ENCODE peak calls at places on chromosomes 3 and 15, in six cellular contexts. One of them, this sample, is unnamed.

GRCh38 chr3:4504340-4505261 is 11.5 kb downstream of the ITPR1 start:
- DNase-seq in H9: no peak
- DNase-seq in H1: no peak
- DNase-seq in mesenchymal stem cell: peak; percentile 28
- DNase-seq in IMR-90: no peak
- DNase-seq in neuronal stem cell: no peak
- DNase-seq in this sample: no peak

GRCh38 chr15:76905855-76906254 is 715 bp upstream of the SCAPER start:
- DNase-seq in H9: no peak
- DNase-seq in H1: no peak
- DNase-seq in mesenchymal stem cell: no peak
- DNase-seq in IMR-90: no peak
- DNase-seq in neuronal stem cell: no peak
- DNase-seq in this sample: no peak

GRCh38 chr3:8519774-8520448 is 18.3 kb downstream of the LMCD1 start:
- DNase-seq in H9: no peak
- DNase-seq in H1: no peak
- DNase-seq in mesenchymal stem cell: no peak
- DNase-seq in IMR-90: no peak
- DNase-seq in neuronal stem cell: no peak
- DNase-seq in this sample: no peak

GRCh38 chr3:109071349-109072142 is 46.4 kb downstream of the MORC1 start:
- DNase-seq in H9: no peak
- DNase-seq in H1: no peak
- DNase-seq in mesenchymal stem cell: no peak
- DNase-seq in IMR-90: no peak
- DNase-seq in neuronal stem cell: no peak
- DNase-seq in this sample: no peak

GRCh38 chr3:143037867-143038266 is 36.5 kb downstream of the U2SURP start:
- DNase-seq in H9: no peak
- DNase-seq in H1: no peak
- DNase-seq in mesenchymal stem cell: no peak
- DNase-seq in IMR-90: no peak
- DNase-seq in neuronal stem cell: no peak
- DNase-seq in this sample: no peak

GRCh38 chr3:55060921-55061555 is 133.2 kb upstream of the LRTM1 start:
- DNase-seq in H9: no peak
- DNase-seq in H1: no peak
- DNase-seq in mesenchymal stem cell: peak; percentile 25
- DNase-seq in IMR-90: peak; percentile 54
- DNase-seq in neuronal stem cell: no peak
- DNase-seq in this sample: peak; percentile 56

GRCh38 chr15:61685971-61686370 is 374.3 kb downstream of the VPS13C start:
- DNase-seq in H9: no peak
- DNase-seq in H1: no peak
- DNase-seq in mesenchymal stem cell: no peak
- DNase-seq in IMR-90: no peak
- DNase-seq in neuronal stem cell: no peak
- DNase-seq in this sample: no peak

GRCh38 chr3:94525039-94525438 is 462.2 kb downstream of the NSUN3 start:
- DNase-seq in H9: peak; percentile 28
- DNase-seq in H1: no peak
- DNase-seq in mesenchymal stem cell: peak; percentile 17
- DNase-seq in IMR-90: peak; percentile 13
- DNase-seq in neuronal stem cell: peak; percentile 12
- DNase-seq in this sample: no peak

GRCh38 chr3:74353039-74353438 is 261.4 kb downstream of the CNTN3 start:
- DNase-seq in H9: peak; percentile 28
- DNase-seq in H1: no peak
- DNase-seq in mesenchymal stem cell: no peak
- DNase-seq in IMR-90: no peak
- DNase-seq in neuronal stem cell: no peak
- DNase-seq in this sample: no peak

GRCh38 chr3:169627789-169628188 is 35.7 kb downstream of the MECOM start:
- DNase-seq in H9: no peak
- DNase-seq in H1: no peak
- DNase-seq in mesenchymal stem cell: no peak
- DNase-seq in IMR-90: no peak
- DNase-seq in neuronal stem cell: no peak
- DNase-seq in this sample: no peak

GRCh38 chr15:82554857-82555256 is 14.6 kb upstream of the RPS17 start:
- DNase-seq in H9: no peak
- DNase-seq in H1: no peak
- DNase-seq in mesenchymal stem cell: no peak
- DNase-seq in IMR-90: no peak
- DNase-seq in neuronal stem cell: no peak
- DNase-seq in this sample: no peak

GRCh38 chr3:184716652-184717607 is 5.1 kb upstream of the MAGEF1 start:
- DNase-seq in H9: peak; percentile 60
- DNase-seq in H1: no peak
- DNase-seq in mesenchymal stem cell: peak; percentile 85
- DNase-seq in IMR-90: peak; percentile 72
- DNase-seq in neuronal stem cell: peak; percentile 80
- DNase-seq in this sample: peak; percentile 29

GRCh38 chr15:80183886-80184285 is 31.1 kb downstream of the FAH start:
- DNase-seq in H9: no peak
- DNase-seq in H1: no peak
- DNase-seq in mesenchymal stem cell: no peak
- DNase-seq in IMR-90: peak; percentile 13
- DNase-seq in neuronal stem cell: no peak
- DNase-seq in this sample: no peak

GRCh38 chr3:143418391-143418790 is 298.8 kb downstream of the CHST2 start:
- DNase-seq in H9: no peak
- DNase-seq in H1: no peak
- DNase-seq in mesenchymal stem cell: no peak
- DNase-seq in IMR-90: no peak
- DNase-seq in neuronal stem cell: no peak
- DNase-seq in this sample: no peak

GRCh38 chr15:60172147-60172546 is 168.0 kb downstream of the FOXB1 start:
- DNase-seq in H9: no peak
- DNase-seq in H1: no peak
- DNase-seq in mesenchymal stem cell: no peak
- DNase-seq in IMR-90: no peak
- DNase-seq in neuronal stem cell: no peak
- DNase-seq in this sample: no peak

GRCh38 chr15:80856809-80857377 is 77.7 kb downstream of the CEMIP start:
- DNase-seq in H9: no peak
- DNase-seq in H1: no peak
- DNase-seq in mesenchymal stem cell: no peak
- DNase-seq in IMR-90: no peak
- DNase-seq in neuronal stem cell: no peak
- DNase-seq in this sample: no peak

GRCh38 chr15:50880221-50880620 is 28.3 kb upstream of the AP4E1 start:
- DNase-seq in H9: no peak
- DNase-seq in H1: no peak
- DNase-seq in mesenchymal stem cell: no peak
- DNase-seq in IMR-90: no peak
- DNase-seq in neuronal stem cell: no peak
- DNase-seq in this sample: no peak

GRCh38 chr3:170868577-170869239 is 1.3 kb downstream of the RPL22L1 start:
- DNase-seq in H9: no peak
- DNase-seq in H1: no peak
- DNase-seq in mesenchymal stem cell: no peak
- DNase-seq in IMR-90: no peak
- DNase-seq in neuronal stem cell: no peak
- DNase-seq in this sample: no peak

GRCh38 chr15:73601449-73602425 is 31.5 kb downstream of the NPTN start:
- DNase-seq in H9: no peak
- DNase-seq in H1: no peak
- DNase-seq in mesenchymal stem cell: peak; percentile 79
- DNase-seq in IMR-90: peak; percentile 61
- DNase-seq in neuronal stem cell: no peak
- DNase-seq in this sample: peak; percentile 77

GRCh38 chr3:159263750-159264561 is 462.1 kb downstream of the MFSD1 start:
- DNase-seq in H9: no peak
- DNase-seq in H1: no peak
- DNase-seq in mesenchymal stem cell: peak; percentile 63
- DNase-seq in IMR-90: peak; percentile 46
- DNase-seq in neuronal stem cell: peak; percentile 24
- DNase-seq in this sample: peak; percentile 71

GRCh38 chr3:37984051-37984450 is 6.5 kb upstream of the VILL start:
- DNase-seq in H9: no peak
- DNase-seq in H1: no peak
- DNase-seq in mesenchymal stem cell: no peak
- DNase-seq in IMR-90: no peak
- DNase-seq in neuronal stem cell: no peak
- DNase-seq in this sample: no peak

GRCh38 chr3:9102240-9102841 is 139.1 kb upstream of the RAD18 start:
- DNase-seq in H9: peak; percentile 88
- DNase-seq in H1: peak; percentile 71
- DNase-seq in mesenchymal stem cell: no peak
- DNase-seq in IMR-90: no peak
- DNase-seq in neuronal stem cell: peak; percentile 73
- DNase-seq in this sample: no peak

GRCh38 chr3:146969356-146969755 is 364.2 kb upstream of the PLSCR5 start:
- DNase-seq in H9: no peak
- DNase-seq in H1: no peak
- DNase-seq in mesenchymal stem cell: peak; percentile 26
- DNase-seq in IMR-90: peak; percentile 13
- DNase-seq in neuronal stem cell: no peak
- DNase-seq in this sample: no peak

GRCh38 chr3:48428863-48429415 is 947 bp downstream of the PLXNB1 start:
- DNase-seq in H9: peak; percentile 55
- DNase-seq in H1: no peak
- DNase-seq in mesenchymal stem cell: peak; percentile 51
- DNase-seq in IMR-90: peak; percentile 18
- DNase-seq in neuronal stem cell: no peak
- DNase-seq in this sample: no peak

GRCh38 chr3:157318639-157319288 is 117.9 kb upstream of the PTX3 start:
- DNase-seq in H9: no peak
- DNase-seq in H1: no peak
- DNase-seq in mesenchymal stem cell: no peak
- DNase-seq in IMR-90: no peak
- DNase-seq in neuronal stem cell: no peak
- DNase-seq in this sample: no peak

GRCh38 chr3:8655387-8655835 is 10.8 kb upstream of the SSUH2 start:
- DNase-seq in H9: no peak
- DNase-seq in H1: no peak
- DNase-seq in mesenchymal stem cell: no peak
- DNase-seq in IMR-90: no peak
- DNase-seq in neuronal stem cell: no peak
- DNase-seq in this sample: no peak

GRCh38 chr3:63654931-63655330 is 2.5 kb downstream of the SNTN start:
- DNase-seq in H9: no peak
- DNase-seq in H1: no peak
- DNase-seq in mesenchymal stem cell: no peak
- DNase-seq in IMR-90: no peak
- DNase-seq in neuronal stem cell: no peak
- DNase-seq in this sample: peak; percentile 53

GRCh38 chr15:90907838-90908507 is 4.9 kb downstream of the MAN2A2 start:
- DNase-seq in H9: no peak
- DNase-seq in H1: no peak
- DNase-seq in mesenchymal stem cell: no peak
- DNase-seq in IMR-90: no peak
- DNase-seq in neuronal stem cell: no peak
- DNase-seq in this sample: no peak
- H3K9ac ChIP-seq in H9: no peak overlapping the region
- H3K9ac ChIP-seq in H1: no peak overlapping the region
- H3K9ac ChIP-seq in mesenchymal stem cell: peak overlapping the region; percentile 45
- H3K9ac ChIP-seq in IMR-90: no peak overlapping the region
- H3K9ac ChIP-seq in neuronal stem cell: no peak overlapping the region
- H3K9ac ChIP-seq in this sample: no peak overlapping the region

DNA sequence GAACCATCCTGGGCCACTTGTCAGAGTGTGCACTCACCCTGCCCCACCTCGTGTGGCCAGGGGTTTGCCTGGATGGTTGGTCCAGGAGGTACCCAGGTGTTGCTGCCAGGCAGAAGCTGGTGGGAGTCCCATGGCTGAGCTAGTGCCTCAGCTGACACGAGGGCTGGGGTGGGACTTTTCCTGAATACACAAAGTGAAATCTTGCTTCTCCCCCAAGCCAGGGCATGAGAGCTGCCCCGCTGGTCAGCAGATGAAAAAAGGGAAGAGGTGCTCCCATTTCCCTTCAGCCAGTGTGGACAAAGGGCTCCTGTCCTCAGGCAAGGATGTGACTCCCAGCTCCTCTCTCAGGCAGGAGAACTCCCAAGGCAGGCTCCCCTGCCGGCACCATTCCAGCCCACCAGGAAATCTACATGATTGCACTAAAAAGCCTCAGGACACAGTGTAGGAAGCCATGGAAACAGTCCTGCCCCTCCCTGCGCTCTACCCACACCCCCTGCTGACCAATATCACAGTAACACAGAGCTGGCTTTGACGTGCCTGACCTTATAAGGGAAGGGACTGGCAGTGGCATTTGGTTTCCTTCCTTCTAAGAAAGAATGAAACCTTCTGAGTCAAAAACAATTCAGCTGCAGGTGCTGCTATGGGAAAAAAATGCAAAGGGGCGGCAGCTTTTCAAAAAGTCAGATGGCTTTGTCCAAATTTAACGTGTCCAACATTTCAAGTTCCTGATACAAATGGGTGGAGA is 33.9 kb downstream of the MYO5C start:
- DNase-seq in H9: peak; percentile 96
- DNase-seq in H1: peak; percentile 93
- DNase-seq in mesenchymal stem cell: peak; percentile 81
- DNase-seq in IMR-90: peak; percentile 77
- DNase-seq in neuronal stem cell: peak; percentile 82
- DNase-seq in this sample: peak; percentile 84
- H3K14ac ChIP-seq in H9: peak overlapping the region; percentile 95
- H3K14ac ChIP-seq in H1: no peak overlapping the region
- H3K14ac ChIP-seq in mesenchymal stem cell: no peak overlapping the region
- H3K14ac ChIP-seq in IMR-90: peak overlapping the region; percentile 29
- H3K14ac ChIP-seq in neuronal stem cell: peak overlapping the region; percentile 15
- H3K14ac ChIP-seq in this sample: peak overlapping the region; percentile 62

GRCh38 chr15:31397851-31398661 is 71.4 kb downstream of the KLF13 start:
- DNase-seq in H9: peak; percentile 48
- DNase-seq in H1: no peak
- DNase-seq in mesenchymal stem cell: no peak
- DNase-seq in IMR-90: no peak
- DNase-seq in neuronal stem cell: no peak
- DNase-seq in this sample: no peak
- H3K9ac ChIP-seq in H9: no peak overlapping the region
- H3K9ac ChIP-seq in H1: no peak overlapping the region
- H3K9ac ChIP-seq in mesenchymal stem cell: peak overlapping the region; percentile 26
- H3K9ac ChIP-seq in IMR-90: no peak overlapping the region
- H3K9ac ChIP-seq in neuronal stem cell: no peak overlapping the region
- H3K9ac ChIP-seq in this sample: no peak overlapping the region

DNA sequence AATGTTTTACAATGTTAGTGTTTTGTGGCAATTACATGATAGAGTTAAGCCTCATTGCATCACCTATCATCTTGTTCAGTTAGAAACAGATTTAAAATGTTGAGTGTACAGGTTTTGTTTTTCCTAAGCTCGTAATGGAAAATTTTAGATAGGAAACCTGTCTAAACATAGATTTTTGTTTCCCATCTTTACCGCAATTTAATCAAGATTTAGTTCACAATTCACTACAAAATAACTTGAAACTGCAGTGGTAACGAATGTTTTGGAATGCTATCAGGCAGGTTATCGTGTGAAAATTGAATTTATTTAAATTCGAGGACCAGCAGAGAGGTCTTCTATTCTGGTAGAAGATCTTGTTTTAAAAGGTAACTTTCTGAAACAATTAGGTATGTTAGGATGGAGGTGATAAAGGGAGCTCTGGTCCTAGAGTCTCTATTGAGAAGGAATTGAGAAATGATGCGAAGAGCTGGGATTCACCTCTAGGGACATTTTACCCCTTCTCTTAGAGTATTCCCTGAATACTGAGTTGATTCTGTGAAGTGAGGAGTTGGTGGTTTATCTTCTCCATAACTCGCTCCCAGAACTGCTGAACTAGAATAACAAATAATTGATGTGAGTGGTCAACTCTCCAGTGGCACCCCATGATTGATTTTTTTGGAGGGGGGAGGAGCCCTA is 1.4 kb downstream of the DOCK3 start:
- DNase-seq in H9: no peak
- DNase-seq in H1: no peak
- DNase-seq in mesenchymal stem cell: no peak
- DNase-seq in IMR-90: no peak
- DNase-seq in neuronal stem cell: no peak
- DNase-seq in this sample: no peak
- H3K14ac ChIP-seq in H9: no peak overlapping the region
- H3K14ac ChIP-seq in H1: no peak overlapping the region
- H3K14ac ChIP-seq in mesenchymal stem cell: no peak overlapping the region
- H3K14ac ChIP-seq in IMR-90: no peak overlapping the region
- H3K14ac ChIP-seq in neuronal stem cell: no peak overlapping the region
- H3K14ac ChIP-seq in this sample: no peak overlapping the region